ENCODE peak calls at places on chromosome 6, in seven cellular contexts. E, K, X, M, Z, D and H are unnamed samples.
A peak's percentile ranks its signal among the peaks of the same experiment; 100 is the strongest.

GRCh38 chr6:154039231-154039842 is at the start of gene OPRM1:
- DNase-seq in E (no peak), K (peak; percentile 3), X (peak; percentile 36), M (no peak), Z (no peak), D (no peak), H (no peak)

GRCh38 chr6:111580826-111581505 is 24.7 kb downstream of the TRAF3IP2 start:
- DNase-seq in E (no peak), K (no peak), X (peak; percentile 37), M (no peak), Z (no peak), D (no peak), H (no peak)

GRCh38 chr6:169990095-169991030 is 238.9 kb downstream of the ERMARD start:
- DNase-seq in E (no peak), K (peak; percentile 53), X (no peak), M (no peak), Z (no peak), D (no peak), H (no peak)

GRCh38 chr6:170029416-170030283 is 261.2 kb downstream of the DLL1 start:
- DNase-seq in E (no peak), K (no peak), X (no peak), M (no peak), Z (no peak), D (no peak), H (no peak)

GRCh38 chr6:138465007-138465645 is 34.2 kb downstream of the NHSL1 start:
- DNase-seq in E (no peak), K (no peak), X (no peak), M (peak; percentile 99), Z (peak; percentile 84), D (no peak), H (no peak)

GRCh38 chr6:120681204-120681603 is 653.1 kb downstream of the TBC1D32 start:
- DNase-seq in E (no peak), K (no peak), X (no peak), M (no peak), Z (no peak), D (no peak), H (no peak)

GRCh38 chr6:157278171-157278570 is 45.1 kb downstream of the TMEM242 start:
- DNase-seq in E (no peak), K (no peak), X (no peak), M (no peak), Z (no peak), D (no peak), H (no peak)

GRCh38 chr6:161079566-161080262 is 88.1 kb downstream of the MAP3K4 start:
- DNase-seq in E (no peak), K (peak; percentile 56), X (no peak), M (no peak), Z (peak; percentile 49), D (no peak), H (no peak)

GRCh38 chr6:3808759-3809514 is 40.2 kb upstream of the FAM50B start:
- DNase-seq in E (no peak), K (no peak), X (no peak), M (peak; percentile 83), Z (peak; percentile 74), D (no peak), H (peak; percentile 62)

GRCh38 chr6:38220069-38220723 is 400.7 kb downstream of the ZFAND3 start:
- DNase-seq in E (no peak), K (no peak), X (no peak), M (no peak), Z (no peak), D (peak; percentile 37), H (no peak)

GRCh38 chr6:42301986-42302385 is 84.3 kb upstream of the MRPS10 start:
- DNase-seq in E (no peak), K (no peak), X (no peak), M (no peak), Z (no peak), D (no peak), H (no peak)

GRCh38 chr6:73460044-73460443 is 1.5 kb upstream of the MTO1 start:
- DNase-seq in E (no peak), K (no peak), X (no peak), M (no peak), Z (no peak), D (no peak), H (no peak)

GRCh38 chr6:47195251-47195650 is 114.5 kb downstream of the TNFRSF21 start:
- DNase-seq in E (no peak), K (no peak), X (no peak), M (no peak), Z (no peak), D (no peak), H (no peak)

GRCh38 chr6:139248911-139249310 is 42.9 kb downstream of the TXLNB start:
- DNase-seq in E (no peak), K (no peak), X (no peak), M (no peak), Z (no peak), D (no peak), H (no peak)